ENCODE peak calls at places on chromosomes 6 and 20, in six cellular contexts. One of them, this sample, is unnamed.

GRCh38 chr6:105921781-105922180 is 164.4 kb upstream of the PRDM1 start:
- DNase-seq in A549: no peak
- DNase-seq in CD8-positive, alpha-beta memory T cell: no peak
- DNase-seq in lung: no peak
- DNase-seq in stomach: no peak
- DNase-seq in Karpas-422: no peak
- DNase-seq in this sample: no peak

GRCh38 chr6:20790032-20790791 is 256.0 kb downstream of the CDKAL1 start:
- DNase-seq in A549: no peak
- DNase-seq in CD8-positive, alpha-beta memory T cell: no peak
- DNase-seq in lung: no peak
- DNase-seq in stomach: no peak
- DNase-seq in Karpas-422: no peak
- DNase-seq in this sample: no peak

GRCh38 chr20:63714858-63715257 is 7.0 kb downstream of the ZGPAT start:
- DNase-seq in A549: no peak
- DNase-seq in CD8-positive, alpha-beta memory T cell: no peak
- DNase-seq in lung: no peak
- DNase-seq in stomach: no peak
- DNase-seq in Karpas-422: no peak
- DNase-seq in this sample: no peak

GRCh38 chr20:9128586-9128985 is 59.7 kb downstream of the PLCB4 start:
- DNase-seq in A549: no peak
- DNase-seq in CD8-positive, alpha-beta memory T cell: no peak
- DNase-seq in lung: no peak
- DNase-seq in stomach: no peak
- DNase-seq in Karpas-422: no peak
- DNase-seq in this sample: no peak

GRCh38 chr6:28462401-28462800 is 19.1 kb upstream of the ZSCAN23 start:
- DNase-seq in A549: no peak
- DNase-seq in CD8-positive, alpha-beta memory T cell: no peak
- DNase-seq in lung: no peak
- DNase-seq in stomach: no peak
- DNase-seq in Karpas-422: no peak
- DNase-seq in this sample: no peak

GRCh38 chr6:169075211-169075621 is 178.4 kb downstream of the THBS2 start:
- DNase-seq in A549: no peak
- DNase-seq in CD8-positive, alpha-beta memory T cell: no peak
- DNase-seq in lung: peak; percentile 46
- DNase-seq in stomach: peak; percentile 34
- DNase-seq in Karpas-422: no peak
- DNase-seq in this sample: peak; percentile 59

GRCh38 chr6:76418657-76419217 is 346.3 kb upstream of the IMPG1 start:
- DNase-seq in A549: no peak
- DNase-seq in CD8-positive, alpha-beta memory T cell: no peak
- DNase-seq in lung: no peak
- DNase-seq in stomach: no peak
- DNase-seq in Karpas-422: no peak
- DNase-seq in this sample: peak; percentile 4

GRCh38 chr20:5095931-5096330 is 23.8 kb downstream of the PCNA start:
- DNase-seq in A549: no peak
- DNase-seq in CD8-positive, alpha-beta memory T cell: no peak
- DNase-seq in lung: no peak
- DNase-seq in stomach: no peak
- DNase-seq in Karpas-422: no peak
- DNase-seq in this sample: no peak

GRCh38 chr6:13769034-13769654 is 45.2 kb downstream of the MCUR1 start:
- DNase-seq in A549: no peak
- DNase-seq in CD8-positive, alpha-beta memory T cell: no peak
- DNase-seq in lung: no peak
- DNase-seq in stomach: peak; percentile 22
- DNase-seq in Karpas-422: no peak
- DNase-seq in this sample: no peak

GRCh38 chr20:36157610-36158009 is 3.1 kb downstream of the EPB41L1 start:
- DNase-seq in A549: no peak
- DNase-seq in CD8-positive, alpha-beta memory T cell: no peak
- DNase-seq in lung: no peak
- DNase-seq in stomach: no peak
- DNase-seq in Karpas-422: no peak
- DNase-seq in this sample: no peak

GRCh38 chr20:44309763-44310663 is 989 bp downstream of the FITM2 start:
- DNase-seq in A549: no peak
- DNase-seq in CD8-positive, alpha-beta memory T cell: peak; percentile 4
- DNase-seq in lung: no peak
- DNase-seq in stomach: no peak
- DNase-seq in Karpas-422: no peak
- DNase-seq in this sample: peak; percentile 28

GRCh38 chr6:36160147-36160760 is 29.9 kb downstream of the MAPK13 start:
- DNase-seq in A549: no peak
- DNase-seq in CD8-positive, alpha-beta memory T cell: no peak
- DNase-seq in lung: no peak
- DNase-seq in stomach: no peak
- DNase-seq in Karpas-422: no peak
- DNase-seq in this sample: no peak

GRCh38 chr20:63830821-63831593 is at the start of gene ZBTB46:
- DNase-seq in A549: no peak
- DNase-seq in CD8-positive, alpha-beta memory T cell: no peak
- DNase-seq in lung: no peak
- DNase-seq in stomach: peak; percentile 62
- DNase-seq in Karpas-422: peak; percentile 84
- DNase-seq in this sample: peak; percentile 57

GRCh38 chr6:158170656-158171081 is 2.5 kb downstream of the GTF2H5 start:
- DNase-seq in A549: no peak
- DNase-seq in CD8-positive, alpha-beta memory T cell: no peak
- DNase-seq in lung: no peak
- DNase-seq in stomach: no peak
- DNase-seq in Karpas-422: no peak
- DNase-seq in this sample: no peak

GRCh38 chr6:147033267-147033666 is 170.9 kb upstream of the STXBP5 start:
- DNase-seq in A549: no peak
- DNase-seq in CD8-positive, alpha-beta memory T cell: no peak
- DNase-seq in lung: no peak
- DNase-seq in stomach: no peak
- DNase-seq in Karpas-422: no peak
- DNase-seq in this sample: no peak

GRCh38 chr6:26199773-26200728 is 112.8 kb downstream of the HFE start:
- DNase-seq in A549: no peak
- DNase-seq in CD8-positive, alpha-beta memory T cell: no peak
- DNase-seq in lung: no peak
- DNase-seq in stomach: no peak
- DNase-seq in Karpas-422: no peak
- DNase-seq in this sample: no peak

DNA sequence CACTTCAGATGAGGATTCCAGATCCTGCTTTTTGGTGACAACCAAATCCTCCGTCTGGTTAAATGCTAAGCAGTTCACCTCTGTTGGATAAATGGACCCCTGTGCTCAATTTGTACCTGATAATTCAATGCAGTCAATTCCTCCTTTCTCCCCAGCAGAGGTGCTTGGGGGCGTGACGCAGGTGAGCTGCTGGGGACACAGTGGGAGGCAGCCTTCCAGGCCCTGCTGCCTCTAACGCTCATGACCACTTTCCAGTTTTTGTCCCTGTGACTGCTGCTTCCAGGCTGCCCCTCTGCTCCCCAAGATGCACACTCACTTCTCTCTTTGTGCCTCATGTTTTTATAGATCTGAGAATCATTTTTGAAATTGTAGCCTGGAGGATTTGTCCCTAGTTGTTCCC is 78.5 kb downstream of the TTLL2 start:
- DNase-seq in A549: no peak
- DNase-seq in CD8-positive, alpha-beta memory T cell: no peak
- DNase-seq in lung: no peak
- DNase-seq in stomach: no peak
- DNase-seq in Karpas-422: no peak
- DNase-seq in this sample: no peak
- H3K4me1 ChIP-seq in A549: no peaks in the 10 kb centered on the region
- H3K4me1 ChIP-seq in CD8-positive, alpha-beta memory T cell: no peaks in the 10 kb centered on the region
- H3K4me1 ChIP-seq in lung: no peaks in the 10 kb centered on the region
- H3K4me1 ChIP-seq in stomach: no peaks in the 10 kb centered on the region
- H3K4me1 ChIP-seq in Karpas-422: no peaks in the 10 kb centered on the region
- H3K4me1 ChIP-seq in this sample: no peaks in the 10 kb centered on the region

GRCh38 chr6:149450679-149451360 is 34.0 kb downstream of the ZC3H12D start:
- DNase-seq in A549: no peak
- DNase-seq in CD8-positive, alpha-beta memory T cell: peak; percentile 10
- DNase-seq in lung: no peak
- DNase-seq in stomach: peak; percentile 50
- DNase-seq in Karpas-422: no peak
- DNase-seq in this sample: peak; percentile 23

GRCh38 chr6:149452062-149452939 is 32.5 kb downstream of the ZC3H12D start:
- DNase-seq in A549: no peak
- DNase-seq in CD8-positive, alpha-beta memory T cell: no peak
- DNase-seq in lung: no peak
- DNase-seq in stomach: no peak
- DNase-seq in Karpas-422: no peak
- DNase-seq in this sample: no peak

GRCh38 chr6:149453597-149454340 is 31.0 kb downstream of the ZC3H12D start:
- DNase-seq in A549: no peak
- DNase-seq in CD8-positive, alpha-beta memory T cell: no peak
- DNase-seq in lung: no peak
- DNase-seq in stomach: no peak
- DNase-seq in Karpas-422: no peak
- DNase-seq in this sample: no peak

GRCh38 chr6:149449831-149450678 is 34.8 kb downstream of the ZC3H12D start:
- DNase-seq in A549: no peak
- DNase-seq in CD8-positive, alpha-beta memory T cell: no peak
- DNase-seq in lung: no peak
- DNase-seq in stomach: no peak
- DNase-seq in Karpas-422: no peak
- DNase-seq in this sample: no peak

DNA sequence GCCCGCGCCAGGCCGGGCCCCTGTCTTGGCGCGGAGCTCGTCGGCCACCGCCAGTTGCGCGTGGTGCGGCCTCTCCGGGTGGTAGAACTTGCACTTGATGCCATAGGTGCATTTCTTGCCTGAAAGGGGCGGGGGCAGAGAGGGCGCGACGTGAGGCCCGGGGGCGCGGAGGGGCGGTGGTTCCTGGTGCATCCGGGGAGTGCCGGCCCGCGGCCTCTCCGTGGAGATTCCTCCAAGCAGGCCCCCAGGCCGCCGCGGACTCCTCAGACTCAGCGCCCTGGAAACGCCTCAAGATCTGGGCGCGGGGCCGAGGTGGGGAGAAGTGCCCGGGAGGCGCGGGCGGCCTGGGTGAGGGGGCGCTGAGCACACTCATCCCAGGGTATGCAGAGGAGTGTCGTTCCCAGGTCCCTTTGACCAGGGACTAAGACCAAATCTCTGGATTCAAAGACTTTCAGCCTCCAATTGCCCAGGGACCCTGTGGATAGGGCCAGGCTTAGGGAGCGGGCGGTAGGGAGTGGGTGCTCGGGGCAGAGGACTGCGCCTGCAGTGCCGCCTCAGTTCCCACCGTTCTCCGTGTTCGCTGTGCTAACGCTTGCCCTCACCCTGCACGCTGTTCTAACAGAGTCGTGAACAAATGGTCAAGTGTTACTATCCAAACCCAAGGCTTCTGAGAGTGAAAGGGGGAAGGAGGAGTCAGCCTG is 33.3 kb downstream of the ZC3H12D start:
- DNase-seq in A549: no peak
- DNase-seq in CD8-positive, alpha-beta memory T cell: peak; percentile 16
- DNase-seq in lung: peak; percentile 61
- DNase-seq in stomach: no peak
- DNase-seq in Karpas-422: no peak
- DNase-seq in this sample: no peak
- H3K4me3 ChIP-seq in A549: no peak overlapping the region
- H3K4me3 ChIP-seq in CD8-positive, alpha-beta memory T cell: no peak overlapping the region
- H3K4me3 ChIP-seq in lung: no peak overlapping the region
- H3K4me3 ChIP-seq in stomach: peak overlapping the region; percentile 54
- H3K4me3 ChIP-seq in Karpas-422: no peak overlapping the region
- H3K4me3 ChIP-seq in this sample: peak overlapping the region; percentile 9

DNA sequence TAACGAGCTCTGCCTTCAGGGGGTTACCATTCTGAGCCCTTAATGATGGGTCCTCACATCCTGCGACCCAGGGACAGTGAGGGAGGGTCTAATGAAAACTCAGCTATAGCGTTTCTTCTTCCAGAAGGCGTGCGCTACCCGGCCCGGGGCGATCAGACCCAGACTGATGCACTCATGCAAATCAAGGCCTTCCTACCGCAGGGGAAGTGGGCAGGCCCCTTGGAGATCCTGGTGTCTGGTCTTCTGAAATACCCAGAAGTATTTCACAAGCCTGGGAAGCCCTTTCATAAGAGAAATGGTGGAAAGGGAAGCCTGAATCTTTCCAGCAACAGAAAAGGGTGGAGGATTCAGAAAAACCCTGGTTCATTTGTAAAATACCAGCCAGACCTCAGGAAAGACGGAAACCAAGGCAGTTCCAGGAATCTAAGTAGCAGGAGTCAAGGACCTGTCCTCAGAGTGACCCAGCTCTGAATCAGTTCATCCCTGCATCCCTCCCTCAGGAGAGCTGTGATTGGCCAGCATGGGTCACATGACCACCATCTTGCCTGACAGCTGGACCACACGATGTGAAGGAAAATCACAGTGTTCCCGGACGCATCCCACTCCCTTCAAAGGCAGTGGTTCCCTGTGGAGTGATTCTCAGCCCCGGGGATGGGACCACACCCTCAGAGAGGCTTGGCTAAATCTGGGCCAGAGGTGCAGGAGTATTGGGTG is 12.7 kb downstream of the BFSP1 start:
- DNase-seq in A549: no peak
- DNase-seq in CD8-positive, alpha-beta memory T cell: no peak
- DNase-seq in lung: no peak
- DNase-seq in stomach: no peak
- DNase-seq in Karpas-422: peak; percentile 46
- DNase-seq in this sample: no peak
- H3K4me1 ChIP-seq in A549: no peaks in the 10 kb centered on the region
- H3K4me1 ChIP-seq in CD8-positive, alpha-beta memory T cell: no peaks in the 10 kb centered on the region
- H3K4me1 ChIP-seq in lung: no peaks in the 10 kb centered on the region
- H3K4me1 ChIP-seq in stomach: no peaks in the 10 kb centered on the region
- H3K4me1 ChIP-seq in Karpas-422: peaks cover 2% of the 10 kb centered on the region
- H3K4me1 ChIP-seq in this sample: no peaks in the 10 kb centered on the region

GRCh38 chr6:859936-860335 is 167.0 kb upstream of the EXOC2 start:
- DNase-seq in A549: no peak
- DNase-seq in CD8-positive, alpha-beta memory T cell: no peak
- DNase-seq in lung: no peak
- DNase-seq in stomach: no peak
- DNase-seq in Karpas-422: no peak
- DNase-seq in this sample: no peak

GRCh38 chr6:849075-849506 is 156.2 kb upstream of the EXOC2 start:
- DNase-seq in A549: no peak
- DNase-seq in CD8-positive, alpha-beta memory T cell: no peak
- DNase-seq in lung: no peak
- DNase-seq in stomach: no peak
- DNase-seq in Karpas-422: no peak
- DNase-seq in this sample: no peak

DNA sequence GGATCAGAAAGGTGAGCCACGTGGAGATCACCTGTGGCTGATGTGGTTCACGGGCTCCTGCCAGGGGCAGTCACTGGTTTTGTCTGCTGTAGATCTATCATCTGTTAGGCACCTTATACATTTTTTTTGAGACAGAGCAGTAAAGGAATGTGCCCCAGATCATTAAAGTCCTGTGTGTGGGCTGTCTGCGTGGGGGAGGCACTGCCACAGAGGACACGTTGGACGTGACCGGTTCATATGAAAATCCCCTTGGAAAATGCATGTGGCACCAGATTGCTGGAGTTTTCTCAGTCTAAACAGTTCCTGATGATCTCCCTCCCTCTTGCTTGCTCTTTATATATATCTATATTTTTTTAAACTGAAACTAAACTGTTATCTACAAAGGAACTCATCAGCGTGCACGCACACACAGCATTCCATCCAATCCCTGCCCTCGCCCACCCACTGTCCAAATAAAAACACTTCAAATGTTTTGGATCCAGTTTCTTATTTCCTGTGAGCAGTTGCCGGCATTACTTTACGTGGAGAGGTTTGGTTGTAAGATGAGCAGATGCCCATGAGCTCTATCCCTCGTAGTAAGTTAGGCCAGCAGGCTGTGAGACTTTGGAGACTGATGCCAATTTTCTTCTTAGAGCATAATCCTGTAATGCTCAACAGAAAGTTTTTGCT is 161.6 kb upstream of the EXOC2 start:
- DNase-seq in A549: no peak
- DNase-seq in CD8-positive, alpha-beta memory T cell: no peak
- DNase-seq in lung: no peak
- DNase-seq in stomach: no peak
- DNase-seq in Karpas-422: no peak
- DNase-seq in this sample: no peak
- H3K4me3 ChIP-seq in A549: no peak overlapping the region
- H3K4me3 ChIP-seq in CD8-positive, alpha-beta memory T cell: no peak overlapping the region
- H3K4me3 ChIP-seq in lung: no peak overlapping the region
- H3K4me3 ChIP-seq in stomach: no peak overlapping the region
- H3K4me3 ChIP-seq in Karpas-422: no peak overlapping the region
- H3K4me3 ChIP-seq in this sample: no peak overlapping the region

This sample was measured in body of pancreas.